ENCODE peak calls at places on chromosome 12, in four cellular contexts. S is skeletal muscle cell, L is neural progenitor cell, F is GM23248. O is an unnamed sample.

GRCh38 chr12:124767075-124767821 is 96.4 kb downstream of the SCARB1 start:
- DNase-seq in S (no peak), L (peak), F (peak), O (no peak)

GRCh38 chr12:76688001-76688400 is 75.9 kb upstream of the ZDHHC17 start:
- DNase-seq in S (no peak), L (no peak), F (peak), O (no peak)

GRCh38 chr12:103857164-103857563 is 16.1 kb upstream of the NT5DC3 start:
- DNase-seq in S (no peak), L (no peak), F (no peak), O (no peak)

GRCh38 chr12:78392918-78393317 is 471.7 kb upstream of the SYT1 start:
- DNase-seq in S (no peak), L (no peak), F (peak), O (no peak)

GRCh38 chr12:122184522-122184921 is 1.6 kb downstream of the LRRC43 start:
- DNase-seq in S (no peak), L (no peak), F (no peak), O (no peak)

GRCh38 chr12:51848843-51849735 is 571 bp upstream of the FIGNL2 start:
- DNase-seq in S (no peak), L (peak), F (no peak), O (no peak)

GRCh38 chr12:21940549-21940948 is 677 bp downstream of the ABCC9 start:
- DNase-seq in S (no peak), L (no peak), F (peak), O (no peak)

GRCh38 chr12:29521951-29522350 is 24.5 kb upstream of the OVCH1 start:
- DNase-seq in S (no peak), L (no peak), F (peak), O (no peak)

GRCh38 chr12:115611477-115611876 is 666.0 kb downstream of the MED13L start:
- DNase-seq in S (no peak), L (no peak), F (no peak), O (no peak)

GRCh38 chr12:122031342-122032216 is 9.9 kb downstream of the BCL7A start:
- DNase-seq in S (no peak), L (peak), F (peak), O (no peak)

GRCh38 chr12:47276253-47277070 is 196.7 kb upstream of the AMIGO2 start:
- DNase-seq in S (peak), L (no peak), F (peak), O (peak)

GRCh38 chr12:2417761-2418160 is 365.0 kb downstream of the CACNA1C start:
- DNase-seq in S (no peak), L (no peak), F (no peak), O (no peak)

GRCh38 chr12:47725893-47726292 is 603 bp upstream of the ENDOU start:
- DNase-seq in S (peak), L (no peak), F (peak), O (no peak)

GRCh38 chr12:96427269-96427729 is 27.1 kb upstream of the CDK17 start:
- DNase-seq in S (peak), L (peak), F (peak), O (peak)

GRCh38 chr12:5808956-5809355 is 136.1 kb downstream of the ANO2 start:
- DNase-seq in S (peak), L (no peak), F (peak), O (peak)

GRCh38 chr12:121748571-121749265 is 36.2 kb downstream of the TMEM120B start:
- DNase-seq in S (peak), L (peak), F (peak), O (peak)

GRCh38 chr12:120402217-120402616 is 33.3 kb upstream of the MSI1 start:
- DNase-seq in S (no peak), L (peak), F (no peak), O (no peak)

GRCh38 chr12:46472893-46473633 is 100.5 kb upstream of the SLC38A2 start:
- DNase-seq in S (no peak), L (no peak), F (no peak), O (no peak)

GRCh38 chr12:12837025-12837872 is 24.1 kb downstream of the DDX47 start:
- DNase-seq in S (peak), L (peak), F (peak), O (no peak)

GRCh38 chr12:4506870-4507269 is 31.8 kb upstream of the RAD51AP1 start:
- DNase-seq in S (peak), L (no peak), F (peak), O (no peak)

GRCh38 chr12:114770323-114770722 is 86.3 kb upstream of the TBX3 start:
- DNase-seq in S (no peak), L (no peak), F (no peak), O (no peak)

DNA sequence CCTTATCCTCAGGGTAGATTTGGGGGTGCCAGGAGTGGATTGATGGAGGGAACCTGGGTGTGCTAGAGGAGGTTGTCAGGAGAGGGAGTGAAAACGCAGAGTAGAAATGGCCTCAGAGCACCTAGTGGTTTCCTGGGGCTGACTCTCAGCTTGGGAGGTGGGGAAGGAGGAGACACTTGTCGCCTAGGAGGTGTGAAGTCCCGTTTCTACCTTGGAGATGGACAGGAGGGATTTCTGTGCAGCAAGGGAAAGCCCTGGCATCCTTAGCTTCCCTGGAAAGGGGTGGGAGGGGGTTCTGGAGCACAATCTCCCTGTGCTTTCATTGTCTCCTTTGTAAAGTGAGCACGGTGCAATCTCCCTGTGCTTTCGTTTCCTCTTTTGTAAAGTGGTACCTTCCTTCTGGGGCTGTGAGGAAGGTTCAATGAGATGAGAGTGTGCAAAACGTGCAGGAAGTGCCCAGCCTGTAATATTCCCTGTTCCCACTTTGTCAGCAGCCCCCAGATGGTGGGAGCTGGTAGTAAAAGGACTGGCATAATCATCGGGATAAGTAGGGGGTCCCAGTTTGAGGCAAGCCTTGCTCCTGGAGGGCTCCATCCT is 1.6 kb downstream of the OAS3 start:
- DNase-seq in S (no peak), L (no peak), F (no peak), O (no peak)
- H3K4me3 ChIP-seq in S (no peak), L (no peak), F (no peak), O (no peak)

GRCh38 chr12:132081423-132081822 is 62.7 kb downstream of the DDX51 start:
- DNase-seq in S (no peak), L (no peak), F (no peak), O (no peak)

GRCh38 chr12:132078190-132078589 is 65.9 kb downstream of the DDX51 start:
- DNase-seq in S (peak), L (no peak), F (peak), O (no peak)

GRCh38 chr12:132079190-132079589 is 64.9 kb downstream of the DDX51 start:
- DNase-seq in S (no peak), L (no peak), F (no peak), O (no peak)

GRCh38 chr12:132077322-132078100 is 66.6 kb downstream of the DDX51 start:
- DNase-seq in S (no peak), L (no peak), F (no peak), O (no peak)

GRCh38 chr12:132079695-132080094 is 64.4 kb downstream of the DDX51 start:
- DNase-seq in S (no peak), L (no peak), F (no peak), O (no peak)
- H3K4me3 ChIP-seq in S (no peak), L (no peak), F (no peak), O (no peak)

GRCh38 chr12:126668961-126669360 is 1598.0 kb upstream of the TMEM132C start:
- DNase-seq in S (peak), L (no peak), F (peak), O (no peak)

GRCh38 chr12:126668538-126668937 is 1598.4 kb upstream of the TMEM132C start:
- DNase-seq in S (peak), L (no peak), F (peak), O (no peak)

GRCh38 chr12:126663304-126664094 is 1598.3 kb downstream of the AACS start:
- DNase-seq in S (no peak), L (peak), F (peak), O (no peak)

DNA sequence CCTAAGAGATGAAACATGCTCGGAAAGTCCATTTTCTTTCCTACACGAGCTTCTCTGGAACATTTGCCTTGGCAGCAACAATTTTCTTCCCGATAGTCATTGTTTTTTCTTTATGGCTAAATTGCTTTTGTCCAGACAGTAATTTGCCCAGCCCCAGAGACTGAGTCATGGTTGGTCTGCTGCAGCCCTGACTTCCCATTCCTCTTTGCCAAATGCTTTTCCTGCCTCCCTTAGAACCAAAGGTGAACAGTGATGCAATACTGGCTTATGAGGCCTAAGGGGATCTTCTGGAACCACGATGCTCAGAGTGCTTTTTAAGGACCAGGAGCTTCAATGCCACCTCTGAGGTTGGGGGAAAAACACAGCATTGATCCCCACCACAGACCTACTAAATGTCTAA is 1599.6 kb upstream of the TMEM132C start:
- DNase-seq in S (peak), L (no peak), F (peak), O (no peak)
- H3K4me3 ChIP-seq in S (no peak), L (no peak), F (no peak), O (no peak)

GRCh38 chr12:54000105-54000773 is at the start of gene HOXC9:
- DNase-seq in S (no peak), L (no peak), F (peak), O (no peak)
- H3K4me3 ChIP-seq in S (peak), L (peak), F (peak), O (peak)

GRCh38 chr12:55816876-55817351 is 610 bp downstream of the SARNP start:
- DNase-seq in S (no peak), L (peak), F (peak), O (no peak)

GRCh38 chr12:55814257-55814656 is 3.3 kb downstream of the SARNP start:
- DNase-seq in S (no peak), L (no peak), F (no peak), O (no peak)

GRCh38 chr12:55817352-55818139 is at the start of the genes ORMDL2 and SARNP:
- DNase-seq in S (peak), L (peak), F (peak), O (peak)

GRCh38 chr12:55818140-55818728 is 393 bp downstream of the ORMDL2 start:
- DNase-seq in S (no peak), L (no peak), F (peak), O (no peak)

GRCh38 chr12:55815473-55815872 is 2.1 kb downstream of the SARNP start:
- DNase-seq in S (no peak), L (no peak), F (no peak), O (no peak)
- H3K4me3 ChIP-seq in S (peak), L (peak), F (peak), O (peak)

DNA sequence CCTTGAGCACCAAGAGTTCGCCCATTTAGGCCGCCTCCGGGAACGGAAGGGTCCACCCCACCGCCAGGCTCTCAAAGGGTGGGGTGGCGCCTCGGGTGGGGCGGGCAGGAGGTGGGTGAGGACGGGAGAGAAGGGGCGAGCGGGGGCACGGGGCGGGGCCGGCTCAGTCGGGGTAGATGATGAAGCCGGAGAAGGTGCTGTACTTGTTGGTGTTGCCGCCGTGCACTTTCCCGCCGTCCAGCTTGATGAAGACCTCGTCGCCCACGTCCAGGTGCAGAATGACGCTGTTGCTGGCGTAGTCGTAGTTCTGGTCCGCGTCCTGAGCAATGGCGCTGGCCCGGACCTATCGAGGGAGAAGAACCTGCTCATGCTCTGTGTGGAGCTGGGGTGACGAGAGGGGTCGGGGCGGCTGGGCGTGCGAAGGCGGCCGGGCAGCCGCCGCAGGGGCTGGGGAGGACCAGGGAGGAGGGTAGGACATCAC is 4.1 kb downstream of the C1QL4 start:
- DNase-seq in S (no peak), L (no peak), F (no peak), O (no peak)
- H3K4me3 ChIP-seq in S (no peak), L (no peak), F (no peak), O (no peak)

DNA sequence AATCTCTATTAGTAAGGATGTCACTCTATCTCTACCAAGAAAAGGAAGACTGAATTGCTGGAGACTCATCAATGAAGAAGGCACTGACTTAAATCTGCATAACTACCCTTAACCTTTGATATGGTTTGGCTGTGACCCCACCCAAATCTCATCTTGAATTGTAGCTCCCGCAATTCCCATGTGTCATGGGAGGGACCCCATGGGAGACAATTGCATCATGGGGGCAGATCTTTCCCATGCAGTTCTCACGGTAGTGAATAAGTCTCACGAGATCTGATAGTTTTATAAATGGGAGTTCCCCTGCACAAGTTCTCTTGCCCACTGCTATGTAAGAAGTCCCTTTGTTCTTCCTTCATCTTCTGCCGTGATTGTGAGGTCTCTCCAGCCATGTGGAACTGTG is 73.4 kb upstream of the PPM1H start:
- DNase-seq in S (no peak), L (no peak), F (no peak), O (no peak)
- H3K4me3 ChIP-seq in S (no peak), L (no peak), F (no peak), O (no peak)

O was measured in epithelial cell of proximal tubule.